ENCODE peak calls at places on chromosomes 4 and X, in eight cellular contexts. K is myocyte; D is HS-27A; C is stimulated activated CD4-positive, alpha-beta T cell treated with anti-CD3 and anti-CD28 coated beads, Interleukin-4, amount 100 ng/mL, for 4 hours; I is stimulated activated CD8-positive, alpha-beta memory T cell treated with anti-CD3 and anti-CD28 coated beads, Interleukin-7, amount 100 ng/mL, for 4 hours; A is substantia nigra; T is activated naive CD8-positive, alpha-beta T cell treated with anti-CD3 and anti-CD28 coated beads, Interleukin-2, amount 10 ng/mL, durations not matched to agents 7 days and 5 days; E is T47D. Q is an unnamed sample.

GRCh38 chrX:78957768-78958130 is 12.6 kb downstream of the P2RY10 start:
- DNase-seq in K (no peak), D (no peak), C (no peak), I (no peak), A (no peak), T (no peak), E (no peak), Q (no peak)

GRCh38 chr4:140094701-140095420 is 59.1 kb downstream of the MAML3 start:
- DNase-seq in K (no peak), D (no peak), C (peak), I (no peak), A (peak), T (peak), E (no peak), Q (peak)

GRCh38 chrX:30577362-30577961 is at the start of gene TASL:
- DNase-seq in K (no peak), D (no peak), C (no peak), I (peak), A (no peak), T (no peak), E (no peak), Q (peak)

GRCh38 chrX:78024349-78025108 is 55.1 kb upstream of the PGAM4 start:
- DNase-seq in K (peak), D (peak), C (no peak), I (no peak), A (no peak), T (no peak), E (peak), Q (no peak)

GRCh38 chrX:34848281-34848680 is 94.3 kb upstream of the FAM47B start:
- DNase-seq in K (no peak), D (no peak), C (no peak), I (no peak), A (no peak), T (no peak), E (no peak), Q (no peak)

GRCh38 chr4:89173336-89174090 is 62.2 kb downstream of the TIGD2 start:
- DNase-seq in K (no peak), D (no peak), C (no peak), I (no peak), A (no peak), T (no peak), E (no peak), Q (no peak)

GRCh38 chr4:4541040-4541631 is 712 bp downstream of the STX18 start:
- DNase-seq in K (peak), D (no peak), C (peak), I (no peak), A (peak), T (no peak), E (no peak), Q (no peak)

GRCh38 chrX:134174273-134174660 is 62.7 kb upstream of the CCDC160 start:
- DNase-seq in K (no peak), D (no peak), C (no peak), I (no peak), A (no peak), T (no peak), E (no peak), Q (no peak)

GRCh38 chr4:1505511-1506451 is 99.5 kb upstream of the NKX1-1 start:
- DNase-seq in K (no peak), D (no peak), C (no peak), I (no peak), A (no peak), T (peak), E (no peak), Q (no peak)

GRCh38 chr4:154491341-154491679 is 289 bp downstream of the DCHS2 start:
- DNase-seq in K (no peak), D (no peak), C (no peak), I (no peak), A (no peak), T (no peak), E (peak), Q (no peak)

GRCh38 chrX:119237526-119238035 is 1.5 kb downstream of the PGRMC1 start:
- DNase-seq in K (peak), D (no peak), C (no peak), I (no peak), A (no peak), T (no peak), E (no peak), Q (no peak)

GRCh38 chr4:9924750-9925149 is 96.5 kb downstream of the SLC2A9 start:
- DNase-seq in K (peak), D (no peak), C (no peak), I (no peak), A (no peak), T (no peak), E (no peak), Q (no peak)

GRCh38 chr4:12562476-12562875 is 921.7 kb downstream of the RAB28 start:
- DNase-seq in K (no peak), D (no peak), C (no peak), I (no peak), A (no peak), T (no peak), E (no peak), Q (no peak)

GRCh38 chr4:110108470-110108869 is 89.9 kb downstream of the ELOVL6 start:
- DNase-seq in K (no peak), D (no peak), C (no peak), I (no peak), A (no peak), T (no peak), E (no peak), Q (no peak)

GRCh38 chr4:17168571-17168970 is 270.1 kb upstream of the LDB2 start:
- DNase-seq in K (peak), D (peak), C (no peak), I (no peak), A (no peak), T (no peak), E (no peak), Q (no peak)

GRCh38 chr4:180832086-180832485 is 1411.1 kb upstream of the TENM3 start:
- DNase-seq in K (no peak), D (no peak), C (no peak), I (no peak), A (no peak), T (no peak), E (no peak), Q (no peak)

GRCh38 chrX:130669233-130669632 is 233.8 kb downstream of the ENOX2 start:
- DNase-seq in K (no peak), D (peak), C (no peak), I (no peak), A (no peak), T (no peak), E (no peak), Q (no peak)

GRCh38 chrX:68938244-68939004 is 109.6 kb downstream of the EFNB1 start:
- DNase-seq in K (peak), D (no peak), C (no peak), I (no peak), A (no peak), T (no peak), E (no peak), Q (no peak)

GRCh38 chr4:742096-742741 is 36.6 kb downstream of the PCGF3 start:
- DNase-seq in K (no peak), D (no peak), C (no peak), I (no peak), A (no peak), T (no peak), E (no peak), Q (no peak)

GRCh38 chrX:9356846-9357245 is 108.0 kb upstream of the TBL1X start:
- DNase-seq in K (no peak), D (no peak), C (no peak), I (no peak), A (no peak), T (no peak), E (no peak), Q (no peak)

GRCh38 chr4:57763070-57763469 is 652.9 kb upstream of the IGFBP7 start:
- DNase-seq in K (no peak), D (no peak), C (no peak), I (no peak), A (no peak), T (no peak), E (no peak), Q (peak)

GRCh38 chr4:24477919-24478318 is 106.4 kb downstream of the DHX15 start:
- DNase-seq in K (peak), D (no peak), C (no peak), I (no peak), A (no peak), T (no peak), E (no peak), Q (no peak)

GRCh38 chrX:132692526-132692925 is 203.7 kb upstream of the MBNL3 start:
- DNase-seq in K (no peak), D (no peak), C (no peak), I (no peak), A (no peak), T (no peak), E (no peak), Q (no peak)

GRCh38 chr4:184807261-184807660 is 18.5 kb downstream of the ACSL1 start:
- DNase-seq in K (no peak), D (no peak), C (no peak), I (no peak), A (no peak), T (no peak), E (no peak), Q (no peak)

GRCh38 chr4:139750099-139750498 is 84.5 kb downstream of the MGST2 start:
- DNase-seq in K (no peak), D (no peak), C (no peak), I (no peak), A (no peak), T (no peak), E (no peak), Q (no peak)

Q was measured in GDM1.